ENCODE peak calls at places on chromosomes 3 and 15, in nine cellular contexts. E is nucleus accumbens; F is activated T-cell treated with anti-CD3 and anti-CD28 coated beads for 24 hours; N is stimulated activated CD4-positive, alpha-beta T cell treated with anti-CD3 and anti-CD28 coated beads, Interleukin-12 subunit alpha, Interleukin-12 subunit beta, amount 100 ng/mL, for 4 hours; S is spleen; X is OCI-M1; Q is T-helper 2 cell; Z is central memory CD8-positive, alpha-beta T cell; T is NCI-H1092 treated with DMSO at 0.1 percent for 48 hours. U is an unnamed sample.

GRCh38 chr3:160986060-160986459 is 119.1 kb downstream of the B3GALNT1 start:
- DNase-seq in Z (no peak), E (no peak), T (no peak), Q (no peak), N (no peak), S (no peak), F (no peak), X (no peak), U (no peak)

GRCh38 chr15:72994778-72995177 is 57.5 kb upstream of the NEO1 start:
- DNase-seq in Q (no peak), N (no peak), E (peak), T (peak), Z (no peak), S (no peak), X (no peak), F (no peak), U (no peak)

GRCh38 chr15:78850926-78851600 is 21.6 kb upstream of the MORF4L1 start:
- DNase-seq in S (peak), N (no peak), E (peak), Q (no peak), T (no peak), Z (no peak), F (no peak), X (no peak), U (no peak)

GRCh38 chr15:101641894-101642293 is 10.3 kb downstream of the TM2D3 start:
- DNase-seq in F (no peak), S (no peak), Q (no peak), T (no peak), E (no peak), Z (peak), X (no peak), N (no peak), U (no peak)

GRCh38 chr15:74400915-74401757 is 32.6 kb downstream of the SEMA7A start:
- DNase-seq in S (no peak), Q (no peak), Z (no peak), E (no peak), F (no peak), T (no peak), X (no peak), N (no peak), U (no peak)

GRCh38 chr3:17307482-17307881 is 422.7 kb downstream of the PLCL2 start:
- DNase-seq in X (peak), F (no peak), T (no peak), S (no peak), E (no peak), Q (no peak), Z (no peak), N (no peak), U (no peak)

GRCh38 chr3:125317761-125318496 is 57.2 kb downstream of the ZNF148 start:
- DNase-seq in E (no peak), S (no peak), Q (no peak), Z (no peak), F (no peak), X (no peak), N (no peak), T (no peak), U (no peak)

GRCh38 chr15:79944625-79945024 is 26.4 kb downstream of the BCL2A1 start:
- DNase-seq in F (no peak), X (no peak), Z (no peak), S (no peak), T (no peak), E (no peak), Q (no peak), N (no peak), U (no peak)

GRCh38 chr3:107032111-107032510 is 345.1 kb upstream of the CCDC54 start:
- DNase-seq in E (no peak), N (no peak), Q (no peak), F (no peak), Z (no peak), S (no peak), X (no peak), T (no peak), U (no peak)

GRCh38 chr3:197022405-197023231 is 7.0 kb downstream of the MELTF start:
- DNase-seq in N (no peak), F (no peak), T (peak), E (no peak), S (no peak), X (no peak), Z (no peak), Q (no peak), U (peak)

GRCh38 chr15:69991493-69991892 is 106.2 kb downstream of the TLE3 start:
- DNase-seq in E (no peak), Z (no peak), Q (no peak), T (no peak), N (no peak), F (no peak), X (no peak), S (no peak), U (no peak)

GRCh38 chr3:140505256-140505655 is 172.6 kb upstream of the TRIM42 start:
- DNase-seq in X (peak), E (no peak), S (no peak), Q (no peak), F (no peak), N (no peak), T (peak), Z (no peak), U (no peak)

U was measured in activated B cell treated with CpG ODN at 0.5 μM for 24 hours.